ENCODE peak calls at places on chromosomes 7 and 10, in ten cellular contexts. J, B, M, E, P, N, Z, U, R and L are unnamed samples.

GRCh38 chr10:57333880-57334279 is 933.8 kb downstream of the IPMK start:
- DNase-seq in P (no peak), R (no peak), Z (peak), B (no peak), N (no peak), E (no peak), J (no peak), M (no peak), U (no peak), L (no peak)

GRCh38 chr10:55820478-55820877 is 540.6 kb downstream of the ZWINT start:
- DNase-seq in P (no peak), B (no peak), E (no peak), J (no peak), U (no peak), R (no peak), M (no peak), Z (peak), N (no peak), L (no peak)

GRCh38 chr10:3774814-3775670 is 10.0 kb downstream of the KLF6 start:
- DNase-seq in P (peak), Z (peak), U (peak), J (no peak), N (peak), M (no peak), E (peak), R (no peak), B (no peak), L (no peak)

GRCh38 chr7:33722383-33723096 is 182.8 kb upstream of the BMPER start:
- DNase-seq in R (no peak), Z (peak), E (peak), N (peak), U (peak), B (no peak), M (no peak), J (no peak), P (peak), L (no peak)

GRCh38 chr10:97827778-97828291 is 21.8 kb upstream of the GOLGA7B start:
- DNase-seq in P (peak), N (no peak), U (no peak), M (no peak), Z (peak), B (no peak), E (no peak), R (no peak), J (no peak), L (no peak)

GRCh38 chr10:97081621-97082235 is 104.0 kb downstream of the SLIT1 start:
- DNase-seq in J (no peak), U (peak), Z (peak), B (peak), N (peak), E (peak), R (peak), M (peak), P (peak), L (no peak)

GRCh38 chr10:71308985-71309384 is 10.1 kb upstream of the SLC29A3 start:
- DNase-seq in B (peak), E (no peak), M (no peak), U (no peak), R (no peak), J (no peak), Z (no peak), P (no peak), N (no peak), L (no peak)

GRCh38 chr7:1666251-1666778 is 3.8 kb upstream of the ELFN1 start:
- DNase-seq in B (no peak), P (no peak), E (no peak), J (no peak), Z (no peak), R (no peak), N (no peak), M (peak), U (peak), L (peak)

GRCh38 chr10:44516941-44517340 is 132.0 kb upstream of the CXCL12 start:
- DNase-seq in E (no peak), P (no peak), N (no peak), J (no peak), R (no peak), B (no peak), U (no peak), M (no peak), Z (no peak), L (no peak)

GRCh38 chr7:79506481-79506880 is 53.0 kb upstream of the MAGI2 start:
- DNase-seq in J (no peak), M (no peak), N (peak), E (peak), B (no peak), U (no peak), P (peak), Z (peak), R (no peak), L (no peak)

GRCh38 chr10:24484771-24485170 is 238.9 kb downstream of the ARHGAP21 start:
- DNase-seq in B (no peak), U (no peak), Z (no peak), N (no peak), E (no peak), J (no peak), R (no peak), P (no peak), M (no peak), L (no peak)

GRCh38 chr10:122565766-122566206 is 5.2 kb downstream of the DMBT1 start:
- DNase-seq in Z (peak), N (peak), B (peak), U (peak), J (peak), P (peak), E (peak), R (peak), M (peak), L (peak)

GRCh38 chr7:45601816-45602540 is 27.8 kb downstream of the ADCY1 start:
- DNase-seq in Z (no peak), N (no peak), R (no peak), U (peak), P (no peak), B (no peak), M (peak), E (no peak), J (peak), L (peak)

GRCh38 chr10:95056744-95057363 is 12.4 kb downstream of the CYP2C8 start:
- DNase-seq in E (no peak), J (no peak), N (no peak), R (no peak), Z (no peak), B (no peak), U (no peak), M (no peak), P (no peak), L (no peak)

GRCh38 chr10:126549326-126549725 is 121.2 kb downstream of the C10orf90 start:
- DNase-seq in J (no peak), B (no peak), Z (no peak), E (peak), U (no peak), N (peak), R (no peak), P (peak), M (no peak), L (no peak)

GRCh38 chr7:139034855-139035587 is 821 bp downstream of the ZC3HAV1L start:
- DNase-seq in R (no peak), N (peak), M (no peak), P (peak), E (peak), U (peak), B (peak), J (no peak), Z (peak), L (no peak)

GRCh38 chr7:120809260-120809659 is 48.7 kb downstream of the TSPAN12 start:
- DNase-seq in B (no peak), M (no peak), J (no peak), E (no peak), P (no peak), U (no peak), Z (no peak), N (no peak), R (no peak), L (no peak)

DNA sequence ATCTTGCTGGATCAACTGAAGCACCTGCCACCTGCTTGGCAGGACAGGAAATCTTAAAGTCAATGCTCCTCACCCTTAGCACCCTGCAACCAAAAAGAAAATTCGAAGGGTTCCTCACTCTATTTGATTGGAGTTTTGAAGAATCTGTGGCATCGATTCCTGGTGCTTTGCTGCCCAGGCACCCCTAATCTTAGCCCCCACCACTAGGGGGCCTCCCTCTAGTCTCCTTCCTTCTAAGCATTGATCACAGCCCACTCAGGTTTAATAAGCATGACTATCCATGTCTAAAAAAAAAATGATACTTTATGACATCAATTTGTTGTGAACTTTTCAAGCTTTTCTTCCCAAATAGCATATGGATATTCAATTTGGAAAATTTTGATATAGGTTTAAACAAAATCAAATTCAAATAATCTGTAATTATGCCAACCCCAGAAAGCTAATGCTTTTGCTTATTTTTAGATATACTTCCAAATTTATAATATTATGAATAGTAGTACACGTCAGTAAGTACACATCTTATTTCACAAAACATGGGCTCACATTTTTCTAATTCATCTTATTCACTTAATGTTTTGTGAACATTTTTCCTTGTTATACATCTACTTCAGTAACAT is 45.3 kb downstream of the NRG3 start:
- DNase-seq in E (no peak), M (no peak), J (no peak), N (peak), Z (no peak), R (no peak), B (no peak), P (no peak), U (peak), L (no peak)
- TF ChIP-seq CTCF in E (peak), M (peak), J (peak), N (peak), Z (peak), R (peak), B (no peak), P (no peak), U (peak), L (peak)

GRCh38 chr7:31938650-31939049 is 131.6 kb downstream of the PDE1C start:
- DNase-seq in B (no peak), Z (peak), J (no peak), P (no peak), R (no peak), M (no peak), N (peak), E (no peak), U (no peak), L (no peak)
- TF ChIP-seq CTCF in B (no peak), Z (peak), J (peak), P (peak), R (no peak), M (no peak), N (peak), E (no peak), U (no peak), L (no peak)

GRCh38 chr10:89224697-89225443 is 17.8 kb upstream of the CH25H start:
- DNase-seq in N (no peak), P (peak), M (no peak), U (no peak), E (peak), R (no peak), Z (no peak), J (no peak), B (no peak), L (no peak)
- TF ChIP-seq CTCF in N (no peak), P (peak), M (peak), U (peak), E (peak), R (peak), Z (no peak), J (peak), B (no peak), L (peak)

DNA sequence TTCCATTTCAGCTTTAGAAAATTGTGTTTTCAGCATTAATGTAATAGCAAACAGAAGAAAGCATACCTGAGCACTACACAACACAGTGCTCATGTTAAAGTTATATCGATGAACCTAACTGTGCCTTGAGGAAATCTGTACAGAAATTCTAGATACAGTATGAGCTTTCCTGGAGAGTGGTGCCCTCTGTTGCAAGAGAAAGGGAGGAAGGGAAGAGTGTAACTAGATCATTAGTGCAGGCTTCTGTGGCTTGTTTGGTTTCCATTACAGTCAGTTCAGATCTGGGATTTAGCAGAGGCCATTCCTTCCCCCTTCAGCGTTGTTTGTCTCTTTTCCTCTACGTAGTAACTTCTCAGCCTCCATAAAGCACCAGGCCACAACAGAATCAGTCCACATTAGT is 139.7 kb downstream of the HTR7 start:
- DNase-seq in N (peak), Z (peak), B (no peak), U (no peak), E (peak), M (no peak), R (no peak), P (peak), J (no peak), L (no peak)
- TF ChIP-seq CTCF in N (peak), Z (peak), B (no peak), U (no peak), E (peak), M (no peak), R (no peak), P (peak), J (no peak), L (no peak)

DNA sequence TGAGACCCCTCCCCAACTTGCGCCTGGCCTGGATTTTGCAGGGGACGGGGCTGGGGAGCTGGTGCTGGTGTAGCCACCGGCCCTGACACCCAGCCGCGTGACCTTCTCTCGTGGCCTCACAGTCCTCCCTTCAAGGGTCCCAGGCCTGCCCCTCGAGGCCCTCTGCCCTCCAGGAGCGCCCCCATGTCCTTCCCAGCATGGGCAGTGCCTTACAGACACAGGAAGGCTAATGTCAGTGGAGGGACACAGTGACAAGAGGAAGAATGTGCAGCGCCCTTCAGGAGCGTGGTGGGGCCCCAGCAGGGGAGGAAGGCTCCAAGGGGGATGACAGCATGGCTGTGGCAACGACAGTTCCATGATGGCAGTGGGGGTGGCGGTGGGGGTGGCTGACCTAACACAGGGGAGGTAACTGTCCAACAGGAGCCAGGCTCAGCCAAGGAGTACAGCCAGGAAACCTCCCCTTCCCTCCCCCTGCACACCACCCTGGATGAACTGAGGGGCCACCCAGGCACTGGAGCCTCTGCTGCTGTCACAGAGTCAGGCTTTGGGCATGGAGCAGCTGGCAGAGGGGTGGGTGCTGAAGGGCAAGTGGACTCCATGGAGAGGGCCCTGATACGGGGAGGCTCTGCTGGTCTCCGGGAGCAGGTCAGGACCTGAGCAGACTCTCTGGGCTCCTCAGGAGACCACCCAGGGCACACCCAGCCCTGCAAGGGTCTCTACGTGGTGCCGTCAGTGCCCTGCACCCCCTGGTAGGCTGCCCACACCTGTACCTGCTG is 76.0 kb upstream of the RET start:
- DNase-seq in R (no peak), Z (no peak), B (peak), N (no peak), P (no peak), M (peak), U (no peak), J (no peak), E (no peak), L (no peak)
- TF ChIP-seq CTCF in R (no peak), Z (no peak), B (no peak), N (no peak), P (no peak), M (no peak), U (no peak), J (no peak), E (no peak), L (no peak)

DNA sequence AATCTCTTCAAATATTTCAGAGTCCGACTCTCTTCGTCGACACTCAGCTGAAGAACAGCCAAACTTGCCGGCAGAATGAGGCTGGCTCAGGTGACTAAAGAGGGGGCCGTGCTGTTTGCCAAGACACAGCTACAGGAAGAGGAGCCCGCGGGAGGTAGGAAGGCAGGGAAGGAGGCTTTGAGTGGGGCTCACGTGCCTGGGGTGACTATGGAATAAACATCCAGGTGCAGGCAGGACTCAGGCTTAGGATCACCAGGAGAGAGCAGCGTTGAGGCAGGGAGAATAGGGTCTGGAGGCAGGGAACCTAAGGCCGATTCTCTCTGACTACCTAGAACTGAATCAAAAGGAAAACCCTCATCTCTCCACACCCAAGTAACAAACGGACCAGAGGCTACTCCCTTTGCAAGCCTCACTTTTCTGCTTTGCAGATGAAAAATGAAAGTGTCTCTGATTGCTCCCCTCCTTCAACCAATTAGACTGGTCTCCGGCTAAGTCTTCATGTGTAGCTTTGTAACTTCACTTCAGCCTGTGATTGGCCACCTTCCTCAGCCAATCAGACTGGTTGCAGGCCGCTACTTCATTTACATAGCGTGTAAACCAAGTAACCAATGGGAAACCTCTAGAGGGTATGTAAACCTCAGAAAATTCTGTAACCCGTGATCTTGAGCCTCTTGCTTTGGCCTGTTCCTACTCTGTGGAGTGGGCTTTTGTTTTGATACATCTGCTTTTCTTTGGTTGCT is 19.7 kb upstream of the BNIP3 start:
- DNase-seq in Z (peak), E (peak), B (peak), U (peak), P (peak), M (peak), N (peak), J (no peak), R (no peak), L (no peak)
- TF ChIP-seq CTCF in Z (peak), E (peak), B (no peak), U (peak), P (no peak), M (no peak), N (no peak), J (no peak), R (no peak), L (no peak)

DNA sequence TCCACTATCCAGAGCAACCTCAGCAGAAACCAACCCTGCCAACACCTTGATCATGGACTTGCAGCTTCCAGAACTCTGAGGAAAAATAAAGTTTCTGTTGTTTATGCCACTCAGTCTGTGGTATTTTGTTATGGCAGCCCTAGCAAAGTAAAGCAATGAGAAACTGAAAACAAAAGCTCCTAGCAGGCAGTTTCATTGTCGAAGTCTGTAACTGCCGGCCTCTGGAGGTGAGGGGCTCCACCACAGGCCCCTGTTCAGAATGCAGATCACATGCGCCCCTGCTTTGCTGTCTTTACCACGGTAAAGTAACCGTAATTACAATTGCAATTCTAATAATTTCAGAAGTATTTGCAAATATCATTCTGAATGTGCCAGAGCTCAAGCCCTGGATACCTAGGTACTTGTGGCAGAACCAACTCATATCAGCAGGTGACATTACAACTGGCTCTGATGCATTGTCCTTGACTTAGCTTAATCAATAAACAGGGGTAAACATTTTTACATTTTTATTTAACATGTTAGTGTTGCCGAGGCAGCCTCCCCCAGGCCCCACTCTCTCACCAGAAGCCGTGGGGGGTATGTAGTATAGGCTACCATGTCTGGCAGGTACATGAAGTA is 193.2 kb downstream of the ELMO1 start:
- DNase-seq in N (no peak), P (no peak), U (no peak), J (no peak), M (no peak), Z (no peak), E (no peak), R (no peak), B (no peak), L (no peak)
- TF ChIP-seq CTCF in N (no peak), P (no peak), U (no peak), J (no peak), M (no peak), Z (no peak), E (no peak), R (no peak), B (no peak), L (no peak)

GRCh38 chr7:158827411-158828342 is 1.6 kb downstream of the ESYT2 start:
- DNase-seq in E (peak), R (no peak), U (no peak), J (no peak), M (no peak), Z (peak), N (peak), P (peak), B (no peak), L (no peak)

GRCh38 chr7:158830211-158830723 is 958 bp upstream of the ESYT2 start:
- DNase-seq in N (no peak), B (no peak), E (no peak), J (no peak), U (no peak), Z (no peak), M (no peak), P (no peak), R (no peak), L (no peak)

GRCh38 chr7:158829021-158829341 is 328 bp downstream of the ESYT2 start:
- DNase-seq in J (no peak), E (peak), Z (peak), R (peak), B (peak), P (peak), N (peak), M (peak), U (peak), L (peak)

GRCh38 chr7:158828343-158829020 is 827 bp downstream of the ESYT2 start:
- DNase-seq in J (peak), M (peak), R (no peak), P (no peak), E (peak), N (peak), U (peak), B (peak), Z (no peak), L (peak)

GRCh38 chr7:158829342-158830210 is at the start of gene ESYT2:
- DNase-seq in J (peak), R (peak), E (peak), P (peak), B (peak), M (peak), U (peak), N (peak), Z (peak), L (peak)
- TF ChIP-seq CTCF in J (no peak), R (no peak), E (peak), P (no peak), B (no peak), M (peak), U (peak), N (no peak), Z (peak), L (no peak)